ENCODE peak calls at places on chromosomes 16 and 17, in five cellular contexts. T, F, D, O and V are unnamed samples.

GRCh38 chr17:29049541-29050150 is 6.7 kb downstream of the PIPOX start:
- DNase-seq in T (no peak), F (no peak), D (no peak), O (no peak), V (no peak)

GRCh38 chr17:28478940-28479615 is 5.6 kb downstream of the SLC13A2 start:
- DNase-seq in T (no peak), F (peak), D (no peak), O (no peak), V (no peak)

GRCh38 chr17:19306160-19307111 is 56.1 kb downstream of the B9D1 start:
- DNase-seq in T (no peak), F (no peak), D (peak), O (no peak), V (peak)

GRCh38 chr16:58652741-58653140 is 23.1 kb upstream of the CNOT1 start:
- DNase-seq in T (no peak), F (no peak), D (no peak), O (peak), V (no peak)

GRCh38 chr17:81317436-81317821 is 22.3 kb upstream of the SLC38A10 start:
- DNase-seq in T (no peak), F (no peak), D (no peak), O (no peak), V (no peak)

GRCh38 chr17:67011527-67012175 is 32.7 kb upstream of the CACNG1 start:
- DNase-seq in T (no peak), F (no peak), D (no peak), O (no peak), V (no peak)

GRCh38 chr17:43360376-43360738 is 38.4 kb upstream of the ARL4D start:
- DNase-seq in T (peak), F (no peak), D (no peak), O (peak), V (peak)

GRCh38 chr17:43401293-43401692 is 2.5 kb downstream of the ARL4D start:
- DNase-seq in T (no peak), F (no peak), D (no peak), O (peak), V (no peak)

GRCh38 chr16:57623251-57624043 is 5.0 kb upstream of the ADGRG1 start:
- DNase-seq in T (peak), F (no peak), D (peak), O (peak), V (no peak)

GRCh38 chr17:80262291-80262690 is 1.6 kb downstream of the RNF213 start:
- DNase-seq in T (no peak), F (no peak), D (no peak), O (no peak), V (no peak)

GRCh38 chr17:80264048-80264792 is 3.6 kb downstream of the RNF213 start:
- DNase-seq in T (no peak), F (no peak), D (peak), O (no peak), V (peak)

GRCh38 chr17:80262775-80263244 is 2.2 kb downstream of the RNF213 start:
- DNase-seq in T (no peak), F (no peak), D (no peak), O (no peak), V (no peak)

GRCh38 chr17:80264793-80265075 is 4.1 kb downstream of the RNF213 start:
- DNase-seq in T (no peak), F (no peak), D (no peak), O (no peak), V (no peak)

GRCh38 chr17:80263253-80264047 is 2.8 kb downstream of the RNF213 start:
- DNase-seq in T (peak), F (peak), D (peak), O (peak), V (peak)
- TF ChIP-seq POLR2A in T (no peak), F (peak), D (no peak), O (peak), V (peak)

DNA sequence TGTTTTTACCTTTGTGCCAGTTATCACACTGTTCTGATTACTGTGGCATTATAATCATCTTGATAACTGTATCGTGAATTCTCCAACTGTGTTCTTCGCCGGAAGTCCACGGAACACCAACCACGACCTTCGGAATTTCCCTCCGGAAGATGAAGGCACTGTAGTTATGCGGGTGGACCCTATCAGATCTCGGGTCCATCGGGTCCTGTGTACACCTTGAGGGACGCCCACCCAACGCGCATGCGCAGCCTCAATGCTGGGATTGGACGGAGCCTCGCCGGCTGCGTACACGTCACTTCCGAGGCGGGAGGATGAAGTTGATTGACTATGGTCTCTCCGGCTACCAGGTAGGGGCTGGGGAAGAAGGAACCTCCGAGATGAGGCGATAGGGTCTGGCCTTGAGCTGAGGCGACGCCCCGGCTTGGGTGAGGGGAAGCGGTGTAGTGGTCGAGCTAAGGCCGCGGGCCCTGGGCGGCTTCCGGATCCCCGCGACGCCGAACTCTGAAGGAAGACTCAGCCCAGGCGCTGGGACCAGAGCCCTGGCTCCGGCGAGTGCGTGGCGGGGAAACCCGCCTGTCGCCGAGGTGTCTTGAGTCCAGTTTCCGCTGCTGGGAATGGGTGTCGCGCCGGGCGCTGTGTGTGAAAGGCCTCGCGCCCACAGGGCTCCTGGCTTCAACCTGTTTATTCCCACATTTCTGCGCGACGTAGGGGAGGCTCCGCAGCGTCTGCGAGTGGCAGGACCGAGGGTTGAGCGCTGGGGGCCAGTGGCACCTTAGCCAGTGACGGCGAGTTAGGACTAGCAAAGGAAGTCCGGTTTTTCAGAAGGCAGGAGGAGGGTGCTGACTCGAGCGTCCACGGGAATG is at the start of gene DHRS7B:
- DNase-seq in T (peak), F (peak), D (peak), O (peak), V (peak)
- TF ChIP-seq CTCF in T (no peak), F (no peak), D (peak), O (no peak), V (no peak)

DNA sequence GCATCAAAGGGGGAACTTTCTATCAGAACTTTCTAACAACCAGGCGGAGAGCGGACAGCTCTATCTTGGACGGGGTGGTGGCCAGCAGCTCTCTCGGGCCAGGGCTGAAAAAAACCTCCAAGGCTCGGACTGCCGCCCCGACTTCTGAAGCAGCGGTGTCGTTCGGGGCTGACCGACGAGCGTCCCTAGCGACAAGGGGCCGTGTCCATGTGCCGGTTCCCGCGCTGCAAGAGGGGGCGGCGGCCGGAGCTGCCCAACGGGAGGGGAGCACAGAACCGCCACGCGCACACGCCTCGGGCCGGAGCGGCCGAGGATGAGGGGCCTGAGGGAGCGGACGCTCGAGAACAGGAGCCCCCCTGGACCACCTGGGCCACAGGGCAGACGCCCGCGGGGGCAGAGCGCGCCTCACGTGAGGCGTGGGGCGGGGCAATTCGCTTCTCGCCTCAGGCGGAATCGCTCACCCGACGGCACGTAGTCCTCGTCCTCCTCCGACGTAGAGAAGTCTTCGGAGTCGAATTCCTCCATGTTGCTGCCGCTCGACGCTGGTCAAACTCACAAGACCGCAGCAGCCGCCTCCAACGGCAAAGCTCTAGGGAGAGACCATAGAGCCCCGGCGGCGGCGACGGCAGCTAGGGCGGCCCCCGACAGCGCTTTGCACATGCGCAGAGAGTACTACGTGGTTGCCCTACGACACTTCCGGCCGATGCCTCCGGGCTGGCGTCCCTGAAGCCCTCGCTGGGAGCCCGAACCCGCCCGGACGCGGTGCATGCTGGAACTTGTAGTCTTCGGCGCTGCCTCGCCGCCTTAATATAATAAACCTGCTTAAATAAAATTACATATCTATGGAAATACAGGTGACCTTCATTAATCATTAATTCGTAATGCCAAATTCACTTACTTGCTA is at the start of gene CFDP1:
- DNase-seq in T (peak), F (peak), D (peak), O (peak), V (peak)
- TF ChIP-seq POLR2A in T (peak), F (peak), D (no peak), O (peak), V (peak)

GRCh38 chr16:89332248-89333245 is 115.0 kb downstream of the ZNF778 start:
- DNase-seq in T (no peak), F (no peak), D (no peak), O (no peak), V (peak)

GRCh38 chr16:89335803-89336485 is 118.4 kb downstream of the ZNF778 start:
- DNase-seq in T (no peak), F (no peak), D (no peak), O (no peak), V (no peak)

GRCh38 chr16:89334461-89334860 is 117.0 kb downstream of the ZNF778 start:
- DNase-seq in T (no peak), F (no peak), D (no peak), O (no peak), V (no peak)

GRCh38 chr16:89334050-89334449 is 116.5 kb downstream of the ZNF778 start:
- DNase-seq in T (no peak), F (no peak), D (no peak), O (no peak), V (no peak)

DNA sequence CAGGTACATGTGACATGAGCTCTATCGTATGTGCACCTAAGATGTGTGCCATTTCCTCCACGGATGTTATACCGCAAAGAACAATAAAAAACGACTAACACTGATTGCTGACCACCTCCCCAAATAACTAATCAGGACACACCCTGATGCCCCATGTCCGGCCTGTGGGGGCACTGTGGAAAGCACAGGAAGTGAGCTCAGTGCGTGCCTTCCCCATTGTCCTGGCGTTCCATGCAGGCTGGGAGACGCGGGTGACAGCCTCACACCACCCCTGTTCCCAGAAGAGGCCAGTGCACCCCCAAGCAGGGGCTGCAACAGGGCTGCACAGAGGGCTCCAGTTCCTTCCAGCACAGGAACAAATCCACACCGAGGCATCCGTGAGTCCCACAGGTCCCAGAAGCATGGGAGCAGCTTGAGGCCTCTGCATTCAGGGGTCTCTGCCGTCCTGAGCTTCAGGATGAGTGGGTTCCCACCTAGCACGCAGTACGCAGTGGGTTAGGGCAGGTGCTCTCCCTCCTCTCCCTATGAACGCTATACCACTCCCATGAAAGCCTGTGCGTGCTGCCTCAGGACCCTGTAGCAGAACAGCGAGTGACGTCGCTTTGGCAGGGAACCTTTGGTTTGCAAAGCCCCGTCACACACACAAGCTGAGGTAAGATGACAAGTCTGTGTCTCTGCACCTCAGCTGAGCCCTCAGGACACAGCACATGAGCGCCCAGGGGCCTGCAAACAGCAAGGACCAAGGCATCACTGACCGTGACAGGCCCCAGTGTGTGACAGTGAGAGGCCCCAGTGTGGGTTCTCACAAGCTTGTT is 117.7 kb downstream of the ZNF778 start:
- DNase-seq in T (no peak), F (no peak), D (no peak), O (no peak), V (no peak)
- TF ChIP-seq CTCF in T (no peak), F (no peak), D (no peak), O (no peak), V (no peak)